ENCODE peak calls at places on chromosomes 2 and 18, in seven cellular contexts. F is pons; H is stimulated activated CD4-positive, alpha-beta T cell treated with anti-CD3 and anti-CD28 coated beads, TNF-alpha, amount 100 ng/mL, for 1 hour; T is mucosa of descending colon; U is GM12891; R is GM04504; K is ACHN. B is an unnamed sample.

GRCh38 chr2:172861632-172862031 is 126.0 kb downstream of the RAPGEF4 start:
- DNase-seq in F (peak), H (no peak), T (no peak), U (no peak), R (no peak), K (no peak), B (no peak)

GRCh38 chr2:61967262-61967661 is 61.8 kb downstream of the COMMD1 start:
- DNase-seq in F (no peak), H (no peak), T (no peak), U (no peak), R (no peak), K (no peak), B (no peak)

GRCh38 chr18:55522011-55522410 is 66.0 kb downstream of the TCF4 start:
- DNase-seq in F (peak), H (no peak), T (no peak), U (no peak), R (no peak), K (peak), B (no peak)

GRCh38 chr2:96197541-96198255 is 10.9 kb downstream of the STARD7 start:
- DNase-seq in F (no peak), H (no peak), T (no peak), U (no peak), R (no peak), K (no peak), B (no peak)

GRCh38 chr2:212249451-212249850 is 289.2 kb downstream of the ERBB4 start:
- DNase-seq in F (peak), H (no peak), T (no peak), U (no peak), R (no peak), K (peak), B (no peak)

GRCh38 chr18:32770651-32771168 is 2.1 kb downstream of the KLHL14 start:
- DNase-seq in F (no peak), H (no peak), T (peak), U (no peak), R (no peak), K (no peak), B (no peak)

GRCh38 chr18:75104483-75104882 is 104.5 kb downstream of the PTGR3 start:
- DNase-seq in F (no peak), H (no peak), T (no peak), U (no peak), R (no peak), K (no peak), B (no peak)

GRCh38 chr2:42141687-42142475 is 27.3 kb upstream of the EML4 start:
- DNase-seq in F (peak), H (no peak), T (peak), U (no peak), R (no peak), K (no peak), B (no peak)

GRCh38 chr18:39313992-39314391 is 1748.4 kb upstream of the CELF4 start:
- DNase-seq in F (no peak), H (no peak), T (no peak), U (no peak), R (no peak), K (no peak), B (no peak)

GRCh38 chr18:23291456-23292205 is 156.3 kb downstream of the CABLES1 start:
- DNase-seq in F (no peak), H (no peak), T (no peak), U (no peak), R (peak), K (no peak), B (no peak)

GRCh38 chr2:101704046-101704466 is 6.5 kb downstream of the MAP4K4 start:
- DNase-seq in F (peak), H (no peak), T (no peak), U (no peak), R (peak), K (no peak), B (no peak)